ENCODE peak calls at places on chromosomes 2 and 18, in five cellular contexts. One of them, this sample, is unnamed.

GRCh38 chr2:238727585-238728321 is 120.1 kb upstream of the TWIST2 start:
- DNase-seq in uterus: peak; percentile 62
- DNase-seq in psoas muscle: peak; percentile 83
- DNase-seq in brain microvascular endothelial cell: no peak
- DNase-seq in kidney: no peak
- DNase-seq in this sample: no peak

GRCh38 chr2:109447811-109448210 is 166.0 kb downstream of the SEPTIN10 start:
- DNase-seq in kidney: no peak
- DNase-seq in psoas muscle: no peak
- DNase-seq in brain microvascular endothelial cell: no peak
- DNase-seq in uterus: peak; percentile 8
- DNase-seq in this sample: no peak

GRCh38 chr2:20190862-20191713 is 33.8 kb downstream of the SDC1 start:
- DNase-seq in kidney: no peak
- DNase-seq in uterus: no peak
- DNase-seq in brain microvascular endothelial cell: no peak
- DNase-seq in psoas muscle: no peak
- DNase-seq in this sample: no peak

GRCh38 chr2:53130441-53130943 is 637.1 kb upstream of the CHAC2 start:
- DNase-seq in psoas muscle: no peak
- DNase-seq in uterus: no peak
- DNase-seq in kidney: no peak
- DNase-seq in brain microvascular endothelial cell: peak; percentile 46
- DNase-seq in this sample: peak; percentile 11

GRCh38 chr2:229917793-229918192 is 4.0 kb downstream of the TRIP12 start:
- DNase-seq in uterus: no peak
- DNase-seq in kidney: no peak
- DNase-seq in brain microvascular endothelial cell: no peak
- DNase-seq in psoas muscle: no peak
- DNase-seq in this sample: no peak

GRCh38 chr2:37827911-37828411 is 97.1 kb upstream of the RMDN2 start:
- DNase-seq in uterus: no peak
- DNase-seq in psoas muscle: no peak
- DNase-seq in brain microvascular endothelial cell: peak; percentile 63
- DNase-seq in kidney: no peak
- DNase-seq in this sample: no peak

GRCh38 chr18:70072678-70073077 is 125.0 kb upstream of the CD226 start:
- DNase-seq in brain microvascular endothelial cell: peak; percentile 11
- DNase-seq in uterus: no peak
- DNase-seq in kidney: no peak
- DNase-seq in psoas muscle: no peak
- DNase-seq in this sample: peak; percentile 54

GRCh38 chr2:3627500-3628100 is 30.4 kb upstream of the ALLC start:
- DNase-seq in uterus: peak; percentile 6
- DNase-seq in psoas muscle: peak; percentile 38
- DNase-seq in kidney: peak; percentile 26
- DNase-seq in brain microvascular endothelial cell: no peak
- DNase-seq in this sample: no peak

GRCh38 chr2:174023591-174024523 is 58.7 kb upstream of the SP3 start:
- DNase-seq in kidney: no peak
- DNase-seq in psoas muscle: peak; percentile 81
- DNase-seq in brain microvascular endothelial cell: peak; percentile 88
- DNase-seq in uterus: peak; percentile 59
- DNase-seq in this sample: peak; percentile 84

GRCh38 chr18:46891742-46892214 is 25.5 kb downstream of the PIAS2 start:
- DNase-seq in brain microvascular endothelial cell: no peak
- DNase-seq in uterus: no peak
- DNase-seq in psoas muscle: no peak
- DNase-seq in kidney: no peak
- DNase-seq in this sample: no peak

GRCh38 chr2:136985044-136985443 is 219.7 kb downstream of the THSD7B start:
- DNase-seq in brain microvascular endothelial cell: no peak
- DNase-seq in uterus: no peak
- DNase-seq in psoas muscle: no peak
- DNase-seq in kidney: no peak
- DNase-seq in this sample: peak; percentile 4

GRCh38 chr18:47418746-47419145 is 167.3 kb upstream of the SKOR2 start:
- DNase-seq in kidney: no peak
- DNase-seq in uterus: no peak
- DNase-seq in psoas muscle: no peak
- DNase-seq in brain microvascular endothelial cell: no peak
- DNase-seq in this sample: no peak

GRCh38 chr18:32040936-32041335 is 22.3 kb downstream of the RNF125 start:
- DNase-seq in kidney: no peak
- DNase-seq in brain microvascular endothelial cell: no peak
- DNase-seq in uterus: no peak
- DNase-seq in psoas muscle: no peak
- DNase-seq in this sample: no peak

GRCh38 chr2:73494031-73494430 is 108.4 kb downstream of the ALMS1 start:
- DNase-seq in psoas muscle: no peak
- DNase-seq in uterus: no peak
- DNase-seq in brain microvascular endothelial cell: peak; percentile 62
- DNase-seq in kidney: no peak
- DNase-seq in this sample: no peak

GRCh38 chr2:234308814-234309195 is 188.1 kb downstream of the ARL4C start:
- DNase-seq in brain microvascular endothelial cell: peak; percentile 95
- DNase-seq in psoas muscle: no peak
- DNase-seq in uterus: no peak
- DNase-seq in kidney: no peak
- DNase-seq in this sample: peak; percentile 43

GRCh38 chr2:9315280-9315847 is 108.0 kb downstream of the ITGB1BP1 start:
- DNase-seq in brain microvascular endothelial cell: peak; percentile 40
- DNase-seq in psoas muscle: no peak
- DNase-seq in kidney: peak; percentile 76
- DNase-seq in uterus: no peak
- DNase-seq in this sample: no peak

GRCh38 chr2:171957061-171957460 is 34.8 kb downstream of the HAT1 start:
- DNase-seq in uterus: no peak
- DNase-seq in psoas muscle: no peak
- DNase-seq in brain microvascular endothelial cell: no peak
- DNase-seq in kidney: no peak
- DNase-seq in this sample: no peak
- TF ChIP-seq CTCF in uterus: no peak
- TF ChIP-seq CTCF in psoas muscle: no peak
- TF ChIP-seq CTCF in brain microvascular endothelial cell: peak; percentile 17
- TF ChIP-seq CTCF in kidney: no peak
- TF ChIP-seq CTCF in this sample: no peak

GRCh38 chr2:111883661-111884591 is at the start of gene ANAPC1:
- DNase-seq in kidney: peak; percentile 93
- DNase-seq in brain microvascular endothelial cell: peak; percentile 74
- DNase-seq in psoas muscle: peak; percentile 90
- DNase-seq in uterus: peak; percentile 76
- DNase-seq in this sample: peak; percentile 42
- TF ChIP-seq CTCF in kidney: peak; percentile 2
- TF ChIP-seq CTCF in brain microvascular endothelial cell: no peak
- TF ChIP-seq CTCF in psoas muscle: no peak
- TF ChIP-seq CTCF in uterus: no peak
- TF ChIP-seq CTCF in this sample: no peak

GRCh38 chr2:224927011-224927410 is 115.3 kb downstream of the DOCK10 start:
- DNase-seq in brain microvascular endothelial cell: no peak
- DNase-seq in kidney: no peak
- DNase-seq in uterus: no peak
- DNase-seq in psoas muscle: no peak
- DNase-seq in this sample: no peak

GRCh38 chr2:224922142-224922727 is 120.0 kb downstream of the DOCK10 start:
- DNase-seq in kidney: no peak
- DNase-seq in psoas muscle: no peak
- DNase-seq in brain microvascular endothelial cell: no peak
- DNase-seq in uterus: no peak
- DNase-seq in this sample: peak; percentile 58

GRCh38 chr2:224925822-224926124 is 116.5 kb downstream of the DOCK10 start:
- DNase-seq in kidney: no peak
- DNase-seq in uterus: no peak
- DNase-seq in brain microvascular endothelial cell: no peak
- DNase-seq in psoas muscle: no peak
- DNase-seq in this sample: no peak

GRCh38 chr2:224927671-224928173 is 114.5 kb downstream of the DOCK10 start:
- DNase-seq in psoas muscle: no peak
- DNase-seq in kidney: no peak
- DNase-seq in uterus: no peak
- DNase-seq in brain microvascular endothelial cell: peak; percentile 94
- DNase-seq in this sample: no peak

DNA sequence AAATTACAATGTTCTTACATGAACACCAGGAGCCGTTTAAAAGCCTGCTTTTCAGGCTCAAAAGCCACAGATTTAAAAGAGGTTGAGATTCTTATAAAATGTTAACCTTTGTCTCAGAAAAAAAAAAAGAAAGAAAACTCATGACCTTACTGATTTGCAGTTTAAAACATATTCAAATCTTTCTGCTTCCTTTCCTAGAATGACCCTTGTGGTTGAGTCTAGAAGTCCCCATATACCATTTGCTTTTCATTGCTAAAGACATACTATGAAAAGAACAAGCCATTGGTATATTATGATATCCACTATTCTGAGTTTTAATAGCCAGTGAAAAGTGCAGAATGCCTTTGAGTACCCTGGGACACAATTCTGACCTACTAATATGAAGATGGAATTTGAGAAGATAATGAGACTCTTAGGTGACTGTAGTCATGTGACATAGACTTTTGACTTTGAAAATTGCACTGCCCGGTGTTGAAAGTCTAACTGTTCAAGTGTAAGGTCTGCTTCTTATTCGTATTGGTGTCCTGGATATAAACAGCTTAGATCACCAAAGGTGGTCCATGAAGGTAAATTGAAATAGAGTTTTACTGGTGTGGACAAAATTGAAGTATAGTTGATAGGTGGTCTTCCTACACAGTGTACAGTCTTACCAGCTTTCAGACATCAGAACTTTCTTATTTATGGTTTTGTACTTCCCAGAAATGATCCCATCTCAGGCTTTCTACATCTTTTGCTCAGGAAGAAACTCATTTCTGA is 117.0 kb downstream of the DOCK10 start:
- DNase-seq in kidney: no peak
- DNase-seq in brain microvascular endothelial cell: no peak
- DNase-seq in uterus: no peak
- DNase-seq in psoas muscle: no peak
- DNase-seq in this sample: no peak
- TF ChIP-seq CTCF in kidney: no peak
- TF ChIP-seq CTCF in brain microvascular endothelial cell: no peak
- TF ChIP-seq CTCF in uterus: no peak
- TF ChIP-seq CTCF in psoas muscle: no peak
- TF ChIP-seq CTCF in this sample: no peak

DNA sequence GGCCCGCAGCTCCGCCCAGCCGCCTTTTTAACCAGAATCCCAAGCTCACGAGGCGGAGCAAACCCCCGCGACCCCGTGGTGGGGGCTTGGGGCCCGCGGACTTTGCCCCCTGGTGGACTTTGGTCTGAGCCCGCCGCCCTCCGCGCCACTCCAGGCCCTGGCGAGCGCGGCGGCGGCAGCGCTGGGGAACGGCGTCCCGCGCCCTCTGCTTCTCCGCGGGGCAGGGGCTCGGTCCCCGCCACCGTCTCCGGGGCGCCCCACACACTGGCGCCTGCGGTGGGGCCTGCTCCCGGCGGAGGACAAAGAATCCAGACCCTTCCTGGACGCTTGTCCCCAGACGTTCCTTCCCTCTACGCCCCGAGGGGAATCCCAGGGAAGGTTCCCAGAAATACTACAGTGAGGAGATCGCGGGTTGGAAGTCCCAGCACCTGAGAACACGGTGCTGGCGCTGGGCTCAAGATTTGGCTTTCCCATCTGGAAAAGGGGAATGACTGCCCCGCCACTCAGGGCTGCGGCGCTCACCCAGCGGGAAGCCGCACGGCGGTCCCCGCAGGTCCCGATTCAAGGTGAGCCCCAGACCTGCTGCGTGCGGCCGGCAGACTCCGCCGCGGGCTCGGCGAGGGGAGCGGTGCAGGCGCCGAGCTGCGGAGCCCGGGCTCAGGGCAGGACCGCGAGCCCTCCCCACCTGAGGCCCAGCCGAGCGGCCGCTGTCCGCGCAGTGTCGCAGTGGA is at the start of gene HAAO:
- DNase-seq in uterus: peak; percentile 75
- DNase-seq in kidney: peak; percentile 87
- DNase-seq in psoas muscle: peak; percentile 78
- DNase-seq in brain microvascular endothelial cell: no peak
- DNase-seq in this sample: no peak
- TF ChIP-seq CTCF in uterus: peak; percentile 29
- TF ChIP-seq CTCF in kidney: no peak
- TF ChIP-seq CTCF in psoas muscle: no peak
- TF ChIP-seq CTCF in brain microvascular endothelial cell: no peak
- TF ChIP-seq CTCF in this sample: no peak

GRCh38 chr18:36075862-36076587 is 8.7 kb upstream of the RPRD1A start:
- DNase-seq in uterus: no peak
- DNase-seq in kidney: no peak
- DNase-seq in brain microvascular endothelial cell: peak; percentile 31
- DNase-seq in psoas muscle: no peak
- DNase-seq in this sample: peak; percentile 19
- TF ChIP-seq CTCF in uterus: no peak
- TF ChIP-seq CTCF in kidney: no peak
- TF ChIP-seq CTCF in brain microvascular endothelial cell: no peak
- TF ChIP-seq CTCF in psoas muscle: no peak
- TF ChIP-seq CTCF in this sample: no peak

GRCh38 chr2:55013936-55014335 is 36.3 kb downstream of the RTN4 start:
- DNase-seq in uterus: no peak
- DNase-seq in kidney: no peak
- DNase-seq in brain microvascular endothelial cell: no peak
- DNase-seq in psoas muscle: no peak
- DNase-seq in this sample: no peak
- TF ChIP-seq CTCF in uterus: no peak
- TF ChIP-seq CTCF in kidney: no peak
- TF ChIP-seq CTCF in brain microvascular endothelial cell: no peak
- TF ChIP-seq CTCF in psoas muscle: peak; percentile 48
- TF ChIP-seq CTCF in this sample: no peak

DNA sequence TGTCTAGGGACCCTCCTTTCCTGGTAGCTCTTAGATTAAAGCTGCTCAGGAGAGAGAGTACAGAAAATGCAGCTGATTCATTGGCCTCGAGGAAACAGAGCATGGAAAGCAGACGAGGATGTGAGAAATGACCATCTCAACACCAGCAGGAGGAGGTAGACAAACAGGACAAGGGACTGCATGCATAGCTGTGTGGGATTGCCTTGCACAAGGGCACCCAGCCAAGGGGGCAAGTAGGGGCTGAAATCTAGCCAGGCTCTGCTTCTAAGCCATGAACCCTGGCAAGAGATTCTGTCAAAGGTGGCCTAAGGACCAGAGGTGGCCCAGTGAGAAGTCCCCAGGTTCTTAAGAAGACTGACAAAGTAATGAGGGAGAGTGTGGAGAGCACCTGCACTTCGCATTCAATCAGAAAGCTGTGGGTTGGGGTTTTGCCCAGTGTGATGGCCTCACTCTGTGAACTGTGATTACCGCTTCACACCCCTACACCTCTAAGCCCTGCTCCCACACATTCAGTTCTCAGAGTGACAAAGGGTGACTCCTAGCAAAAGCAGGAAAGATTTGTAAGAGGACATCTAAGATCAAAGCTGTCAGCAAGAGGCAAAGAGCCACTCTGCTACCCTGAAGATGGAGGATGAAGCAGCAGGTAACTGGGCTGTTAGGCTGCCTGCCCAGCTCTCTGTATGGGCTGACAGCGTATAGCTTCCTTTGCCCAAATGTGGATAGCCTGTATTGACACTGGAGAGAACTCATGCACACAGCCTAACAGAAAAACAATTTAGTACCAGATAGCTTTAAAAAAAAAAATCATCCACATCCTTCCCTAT is 151.3 kb upstream of the PELI1 start:
- DNase-seq in psoas muscle: no peak
- DNase-seq in brain microvascular endothelial cell: no peak
- DNase-seq in kidney: no peak
- DNase-seq in uterus: no peak
- DNase-seq in this sample: no peak
- TF ChIP-seq CTCF in psoas muscle: no peak
- TF ChIP-seq CTCF in brain microvascular endothelial cell: no peak
- TF ChIP-seq CTCF in kidney: no peak
- TF ChIP-seq CTCF in uterus: no peak
- TF ChIP-seq CTCF in this sample: no peak

This sample was measured in astrocyte of the cerebellum.